ENCODE peak calls at places on chromosomes 13 and 19, in four cellular contexts. D is K562, C is HCT116, M is SK-N-SH. J is an unnamed sample.

GRCh38 chr13:27189192-27189591 is 17.6 kb upstream of the USP12 start:
- DNase-seq in D (no peak), C (no peak), M (no peak), J (no peak)

GRCh38 chr13:54980651-54981050 is 1952.0 kb downstream of the OLFM4 start:
- DNase-seq in D (no peak), C (no peak), M (no peak), J (no peak)

GRCh38 chr13:87128006-87128405 is 543.2 kb upstream of the SLITRK5 start:
- DNase-seq in D (no peak), C (no peak), M (no peak), J (peak; percentile 73)

GRCh38 chr13:67023088-67023893 is 206.8 kb downstream of the PCDH9 start:
- DNase-seq in D (no peak), C (no peak), M (no peak), J (peak; percentile 6)

GRCh38 chr19:11539495-11540365 is 1.1 kb downstream of the CNN1 start:
- DNase-seq in D (peak; percentile 89), C (no peak), M (peak; percentile 83), J (no peak)

GRCh38 chr13:112928958-112929777 is 39.8 kb upstream of the MCF2L start:
- DNase-seq in D (no peak), C (no peak), M (peak; percentile 80), J (no peak)

GRCh38 chr19:3335431-3336350 is 30.7 kb upstream of the NFIC start:
- DNase-seq in D (no peak), C (no peak), M (no peak), J (no peak)

GRCh38 chr19:708154-709141 is at the start of gene PALM:
- DNase-seq in D (peak; percentile 82), C (no peak), M (peak; percentile 90), J (no peak)

GRCh38 chr19:17951151-17952040 is 15.5 kb upstream of the KCNN1 start:
- DNase-seq in D (no peak), C (no peak), M (no peak), J (no peak)

GRCh38 chr13:30021611-30022010 is 171.2 kb upstream of the UBL3 start:
- DNase-seq in D (no peak), C (no peak), M (no peak), J (no peak)
- H3K9ac ChIP-seq in D (no peak overlapping the region), C (no peak overlapping the region), M (no peak overlapping the region), J (no peak overlapping the region)

GRCh38 chr13:109271555-109271954 is 514.8 kb downstream of the IRS2 start:
- DNase-seq in D (no peak), C (no peak), M (no peak), J (no peak)

GRCh38 chr13:109273326-109273751 is 513.0 kb downstream of the IRS2 start:
- DNase-seq in D (no peak), C (no peak), M (no peak), J (no peak)

GRCh38 chr13:109272595-109273325 is 513.6 kb downstream of the IRS2 start:
- DNase-seq in D (no peak), C (no peak), M (no peak), J (no peak)

GRCh38 chr13:109271061-109271460 is 515.3 kb downstream of the IRS2 start:
- DNase-seq in D (no peak), C (no peak), M (no peak), J (no peak)

GRCh38 chr13:109271991-109272454 is 514.4 kb downstream of the IRS2 start:
- DNase-seq in D (no peak), C (peak; percentile 65), M (no peak), J (no peak)
- TF ChIP-seq YY1 in D (no peak), C (no peak), M (no peak), J (no peak)

DNA sequence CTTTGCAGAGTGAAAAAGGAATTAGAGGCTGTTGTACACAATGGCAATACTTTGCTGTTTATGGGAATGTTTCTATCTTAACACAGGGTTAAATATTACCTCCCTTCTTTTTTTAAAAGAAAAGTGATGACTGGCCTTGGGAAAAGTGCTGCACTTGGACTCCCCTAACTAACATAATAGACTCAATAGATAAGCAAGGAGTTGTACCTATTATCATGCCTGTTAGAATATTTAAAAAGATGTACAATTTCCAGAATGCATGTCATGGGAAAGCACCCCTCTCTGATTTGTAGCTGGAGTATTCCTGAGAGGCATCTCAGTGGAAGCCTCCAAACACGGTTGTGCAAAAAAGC is 79.3 kb upstream of the GPC6 start:
- DNase-seq in D (no peak), C (no peak), M (no peak), J (no peak)
- H3K9ac ChIP-seq in D (no peak overlapping the region), C (no peak overlapping the region), M (no peak overlapping the region), J (no peak overlapping the region)

GRCh38 chr19:47109177-47109540 is 4.4 kb downstream of the ZC3H4 start:
- DNase-seq in D (no peak), C (no peak), M (no peak), J (no peak)

GRCh38 chr19:47107953-47108746 is 5.4 kb downstream of the ZC3H4 start:
- DNase-seq in D (peak; percentile 15), C (no peak), M (no peak), J (no peak)

GRCh38 chr19:47105874-47106273 is 7.7 kb downstream of the ZC3H4 start:
- DNase-seq in D (peak; percentile 2), C (no peak), M (no peak), J (no peak)

GRCh38 chr19:47106819-47107200 is 6.8 kb downstream of the ZC3H4 start:
- DNase-seq in D (peak; percentile 17), C (no peak), M (no peak), J (no peak)

GRCh38 chr19:47107201-47107952 is 6.2 kb downstream of the ZC3H4 start:
- DNase-seq in D (no peak), C (no peak), M (no peak), J (no peak)
- TF ChIP-seq YY1 in D (no peak), C (no peak), M (no peak), J (no peak)

GRCh38 chr13:21297914-21298831 is 121.7 kb downstream of the MRPL57 start:
- DNase-seq in D (peak; percentile 83), C (peak; percentile 86), M (peak; percentile 92), J (peak; percentile 81)
- H3K9ac ChIP-seq in D (peak overlapping the region; percentile 67), C (peak overlapping the region; percentile 78), M (peak overlapping the region; percentile 68), J (peak overlapping the region; percentile 90)

DNA sequence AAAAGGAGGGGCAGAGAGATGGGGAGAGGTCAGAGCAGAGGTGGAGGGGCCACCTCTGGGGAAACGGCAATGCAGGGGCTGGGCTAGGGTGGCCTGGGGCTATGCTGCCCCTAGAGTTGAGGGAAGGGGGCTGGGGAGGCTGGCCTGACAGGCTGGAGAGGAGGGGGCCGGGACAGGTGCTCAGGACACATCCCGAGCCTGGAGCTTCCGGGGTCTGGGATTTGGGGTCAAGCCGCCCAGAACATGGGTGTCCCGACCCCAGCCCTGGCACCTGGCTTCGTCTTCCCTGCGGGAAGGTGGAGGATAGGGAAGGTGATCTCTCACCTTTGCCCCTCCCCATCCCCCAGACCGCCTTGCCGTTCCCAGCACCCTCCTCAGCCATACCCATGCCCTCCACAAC is 12.6 kb upstream of the ASF1B start:
- DNase-seq in D (no peak), C (no peak), M (no peak), J (no peak)
- TF ChIP-seq YY1 in D (no peak), C (no peak), M (no peak), J (no peak)

GRCh38 chr19:53193534-53194222 is 520 bp upstream of the ZNF665 start:
- DNase-seq in D (no peak), C (no peak), M (peak; percentile 27), J (no peak)
- H3K9ac ChIP-seq in D (no peak overlapping the region), C (no peak overlapping the region), M (no peak overlapping the region), J (no peak overlapping the region)

GRCh38 chr19:40800339-40800996 is 1.5 kb downstream of the EGLN2 start:
- DNase-seq in D (no peak), C (no peak), M (no peak), J (no peak)
- TF ChIP-seq YY1 in D (no peak), C (no peak), M (no peak), J (no peak)